ENCODE peak calls at places on chromosomes 16 and 17, in four cellular contexts. One of them, this sample, is unnamed.

GRCh38 chr17:74730491-74731346 is 6.3 kb upstream of the RAB37 start:
- DNase-seq in K562: no peak
- DNase-seq in mammary epithelial cell: no peak
- DNase-seq in endothelial cell of umbilical vein: no peak
- DNase-seq in this sample: no peak

GRCh38 chr17:81200695-81201580 is 21.8 kb downstream of the CEP131 start:
- DNase-seq in K562: peak; percentile 65
- DNase-seq in mammary epithelial cell: peak; percentile 54
- DNase-seq in endothelial cell of umbilical vein: peak; percentile 76
- DNase-seq in this sample: peak; percentile 86

GRCh38 chr17:8941520-8941919 is 24.0 kb downstream of the PIK3R5 start:
- DNase-seq in K562: no peak
- DNase-seq in mammary epithelial cell: no peak
- DNase-seq in endothelial cell of umbilical vein: no peak
- DNase-seq in this sample: no peak

GRCh38 chr17:36947922-36948716 is 635 bp upstream of the AATF start:
- DNase-seq in K562: no peak
- DNase-seq in mammary epithelial cell: no peak
- DNase-seq in endothelial cell of umbilical vein: no peak
- DNase-seq in this sample: no peak

GRCh38 chr16:75402174-75402820 is 31.0 kb downstream of the CFDP1 start:
- DNase-seq in K562: no peak
- DNase-seq in mammary epithelial cell: peak; percentile 35
- DNase-seq in endothelial cell of umbilical vein: peak; percentile 94
- DNase-seq in this sample: peak; percentile 61

GRCh38 chr17:861364-861763 is 79.2 kb downstream of the MRM3 start:
- DNase-seq in K562: no peak
- DNase-seq in mammary epithelial cell: no peak
- DNase-seq in endothelial cell of umbilical vein: no peak
- DNase-seq in this sample: no peak

GRCh38 chr17:50115744-50116143 is 14.2 kb downstream of the SAMD14 start:
- DNase-seq in K562: no peak
- DNase-seq in mammary epithelial cell: no peak
- DNase-seq in endothelial cell of umbilical vein: no peak
- DNase-seq in this sample: no peak

GRCh38 chr16:66030036-66030435 is 336.5 kb upstream of the CDH5 start:
- DNase-seq in K562: no peak
- DNase-seq in mammary epithelial cell: no peak
- DNase-seq in endothelial cell of umbilical vein: no peak
- DNase-seq in this sample: peak; percentile 30

GRCh38 chr16:52545544-52546262 is 1.2 kb downstream of the TOX3 start:
- DNase-seq in K562: no peak
- DNase-seq in mammary epithelial cell: no peak
- DNase-seq in endothelial cell of umbilical vein: no peak
- DNase-seq in this sample: no peak

GRCh38 chr16:79328327-79329162 is 272.0 kb downstream of the MAF start:
- DNase-seq in K562: no peak
- DNase-seq in mammary epithelial cell: no peak
- DNase-seq in endothelial cell of umbilical vein: no peak
- DNase-seq in this sample: no peak

GRCh38 chr17:5973410-5973809 is 96.8 kb upstream of the WSCD1 start:
- DNase-seq in K562: no peak
- DNase-seq in mammary epithelial cell: no peak
- DNase-seq in endothelial cell of umbilical vein: no peak
- DNase-seq in this sample: no peak

GRCh38 chr17:2041561-2042354 is at the start of gene OVCA2:
- DNase-seq in K562: peak; percentile 87
- DNase-seq in mammary epithelial cell: peak; percentile 92
- DNase-seq in endothelial cell of umbilical vein: peak; percentile 93
- DNase-seq in this sample: peak; percentile 99

GRCh38 chr17:32487460-32488176 is 825 bp downstream of the CDK5R1 start:
- DNase-seq in K562: no peak
- DNase-seq in mammary epithelial cell: no peak
- DNase-seq in endothelial cell of umbilical vein: peak; percentile 24
- DNase-seq in this sample: peak; percentile 25

GRCh38 chr17:32490101-32490482 is 3.3 kb downstream of the CDK5R1 start:
- DNase-seq in K562: no peak
- DNase-seq in mammary epithelial cell: no peak
- DNase-seq in endothelial cell of umbilical vein: no peak
- DNase-seq in this sample: no peak

GRCh38 chr17:32489320-32490100 is 2.7 kb downstream of the CDK5R1 start:
- DNase-seq in K562: no peak
- DNase-seq in mammary epithelial cell: no peak
- DNase-seq in endothelial cell of umbilical vein: no peak
- DNase-seq in this sample: no peak

GRCh38 chr17:32488177-32488542 is 1.4 kb downstream of the CDK5R1 start:
- DNase-seq in K562: no peak
- DNase-seq in mammary epithelial cell: no peak
- DNase-seq in endothelial cell of umbilical vein: no peak
- DNase-seq in this sample: no peak

DNA sequence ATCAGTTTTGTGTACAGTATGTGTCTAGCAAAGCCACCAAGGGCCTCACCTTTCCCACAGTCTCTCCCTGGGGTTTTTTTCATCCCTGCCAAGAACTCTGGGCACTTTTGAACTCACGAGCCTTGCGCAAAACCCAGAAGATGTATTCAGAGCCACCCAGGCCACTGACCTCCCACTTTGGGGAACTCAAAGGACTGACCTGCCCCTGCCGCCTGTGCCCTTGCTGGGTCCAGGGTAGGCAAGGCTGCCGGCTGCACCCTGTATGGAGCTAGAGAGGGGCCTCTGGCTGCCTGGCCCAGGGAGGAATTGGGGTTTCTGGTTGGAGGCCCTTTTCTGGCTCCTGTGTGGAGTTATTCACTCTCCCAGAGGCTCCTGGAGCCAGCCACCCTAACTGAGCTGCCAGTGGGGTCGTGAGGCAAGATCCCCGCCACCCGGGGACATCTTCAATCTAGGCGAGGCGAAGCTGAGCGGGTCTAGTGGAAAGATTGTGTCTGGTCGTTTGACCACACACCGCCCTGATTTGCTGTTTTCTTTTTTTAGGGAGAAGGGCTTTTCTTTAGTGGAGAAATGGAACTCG is 1.9 kb downstream of the CDK5R1 start:
- DNase-seq in K562: no peak
- DNase-seq in mammary epithelial cell: no peak
- DNase-seq in endothelial cell of umbilical vein: no peak
- DNase-seq in this sample: no peak
- H3K4me3 ChIP-seq in K562: no peak overlapping the region
- H3K4me3 ChIP-seq in mammary epithelial cell: no peak overlapping the region
- H3K4me3 ChIP-seq in endothelial cell of umbilical vein: no peak overlapping the region
- H3K4me3 ChIP-seq in this sample: peak overlapping the region; percentile 83

GRCh38 chr16:87791295-87792204 is 25.8 kb upstream of the KLHDC4 start:
- DNase-seq in K562: no peak
- DNase-seq in mammary epithelial cell: no peak
- DNase-seq in endothelial cell of umbilical vein: no peak
- DNase-seq in this sample: no peak

GRCh38 chr16:87794485-87795078 is 28.8 kb upstream of the KLHDC4 start:
- DNase-seq in K562: no peak
- DNase-seq in mammary epithelial cell: no peak
- DNase-seq in endothelial cell of umbilical vein: no peak
- DNase-seq in this sample: no peak

GRCh38 chr16:87790278-87791023 is 24.7 kb upstream of the KLHDC4 start:
- DNase-seq in K562: no peak
- DNase-seq in mammary epithelial cell: peak; percentile 89
- DNase-seq in endothelial cell of umbilical vein: no peak
- DNase-seq in this sample: peak; percentile 37

GRCh38 chr16:87789437-87790277 is 23.9 kb upstream of the KLHDC4 start:
- DNase-seq in K562: no peak
- DNase-seq in mammary epithelial cell: peak; percentile 99
- DNase-seq in endothelial cell of umbilical vein: no peak
- DNase-seq in this sample: peak; percentile 58

DNA sequence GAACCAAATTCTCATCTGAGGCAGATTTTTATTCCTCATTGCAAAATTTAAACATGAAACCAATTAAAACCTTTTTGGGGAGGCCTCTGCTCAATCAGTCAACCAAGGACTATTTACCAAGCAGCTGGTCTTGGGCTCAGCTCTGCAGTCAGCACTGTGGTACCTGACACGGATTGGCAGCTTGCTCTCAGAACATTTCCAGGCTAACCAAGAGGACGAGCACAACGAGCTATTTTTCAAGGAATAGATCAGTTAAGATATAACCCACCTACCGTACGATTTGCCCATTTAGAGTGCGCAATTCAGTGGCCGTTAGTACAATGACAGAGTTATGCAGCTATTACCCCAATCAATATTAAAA is 26.4 kb upstream of the KLHDC4 start:
- DNase-seq in K562: no peak
- DNase-seq in mammary epithelial cell: no peak
- DNase-seq in endothelial cell of umbilical vein: no peak
- DNase-seq in this sample: no peak
- H3K4me1 ChIP-seq in K562: peaks cover 2% of the 10 kb centered on the region
- H3K4me1 ChIP-seq in mammary epithelial cell: peaks cover 34% of the 10 kb centered on the region
- H3K4me1 ChIP-seq in endothelial cell of umbilical vein: no peaks in the 10 kb centered on the region
- H3K4me1 ChIP-seq in this sample: peaks cover 7% of the 10 kb centered on the region

GRCh38 chr16:83807710-83808572 is at the start of gene HSBP1:
- DNase-seq in K562: peak; percentile 99
- DNase-seq in mammary epithelial cell: peak; percentile 86
- DNase-seq in endothelial cell of umbilical vein: peak; percentile 91
- DNase-seq in this sample: peak; percentile 98
- H3K9ac ChIP-seq in K562: peak within 1 kb of the TSS; percentile 89
- H3K9ac ChIP-seq in mammary epithelial cell: peak within 1 kb of the TSS; percentile 75
- H3K9ac ChIP-seq in endothelial cell of umbilical vein: peak within 1 kb of the TSS; percentile 72
- H3K9ac ChIP-seq in this sample: peak within 1 kb of the TSS; percentile 90

GRCh38 chr17:57577751-57578607 is 167.1 kb downstream of the CCDC182 start:
- DNase-seq in K562: no peak
- DNase-seq in mammary epithelial cell: peak; percentile 55
- DNase-seq in endothelial cell of umbilical vein: no peak
- DNase-seq in this sample: peak; percentile 76
- H3K4me3 ChIP-seq in K562: no peak overlapping the region
- H3K4me3 ChIP-seq in mammary epithelial cell: peak overlapping the region; percentile 12
- H3K4me3 ChIP-seq in endothelial cell of umbilical vein: no peak overlapping the region
- H3K4me3 ChIP-seq in this sample: peak overlapping the region; percentile 74

GRCh38 chr16:24900230-24900629 is 54.5 kb downstream of the SLC5A11 start:
- DNase-seq in K562: no peak
- DNase-seq in mammary epithelial cell: no peak
- DNase-seq in endothelial cell of umbilical vein: no peak
- DNase-seq in this sample: no peak

GRCh38 chr16:24890746-24891145 is 45.0 kb downstream of the SLC5A11 start:
- DNase-seq in K562: no peak
- DNase-seq in mammary epithelial cell: no peak
- DNase-seq in endothelial cell of umbilical vein: no peak
- DNase-seq in this sample: no peak

DNA sequence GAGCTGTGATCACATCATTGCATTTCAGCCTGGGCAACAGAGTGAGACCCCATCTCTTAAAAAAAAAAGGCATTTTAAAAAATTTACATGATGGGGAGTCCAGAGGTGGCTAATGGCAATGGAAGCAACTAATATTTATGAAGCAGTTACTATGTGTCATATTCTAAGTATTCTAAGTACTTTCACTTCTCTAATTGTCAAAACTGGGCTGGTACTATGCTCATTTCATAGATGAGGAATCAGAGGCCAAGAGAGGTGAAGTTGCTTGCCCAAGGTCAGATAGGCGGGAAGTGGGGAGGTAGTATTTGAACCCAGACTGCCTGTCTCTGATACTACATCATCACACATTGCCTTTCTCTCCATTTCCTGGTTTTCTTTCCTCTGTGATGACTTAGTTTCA is 50.7 kb downstream of the SLC5A11 start:
- DNase-seq in K562: no peak
- DNase-seq in mammary epithelial cell: no peak
- DNase-seq in endothelial cell of umbilical vein: no peak
- DNase-seq in this sample: no peak
- H3K4me1 ChIP-seq in K562: no peaks in the 10 kb centered on the region
- H3K4me1 ChIP-seq in mammary epithelial cell: no peaks in the 10 kb centered on the region
- H3K4me1 ChIP-seq in endothelial cell of umbilical vein: no peaks in the 10 kb centered on the region
- H3K4me1 ChIP-seq in this sample: no peaks in the 10 kb centered on the region

DNA sequence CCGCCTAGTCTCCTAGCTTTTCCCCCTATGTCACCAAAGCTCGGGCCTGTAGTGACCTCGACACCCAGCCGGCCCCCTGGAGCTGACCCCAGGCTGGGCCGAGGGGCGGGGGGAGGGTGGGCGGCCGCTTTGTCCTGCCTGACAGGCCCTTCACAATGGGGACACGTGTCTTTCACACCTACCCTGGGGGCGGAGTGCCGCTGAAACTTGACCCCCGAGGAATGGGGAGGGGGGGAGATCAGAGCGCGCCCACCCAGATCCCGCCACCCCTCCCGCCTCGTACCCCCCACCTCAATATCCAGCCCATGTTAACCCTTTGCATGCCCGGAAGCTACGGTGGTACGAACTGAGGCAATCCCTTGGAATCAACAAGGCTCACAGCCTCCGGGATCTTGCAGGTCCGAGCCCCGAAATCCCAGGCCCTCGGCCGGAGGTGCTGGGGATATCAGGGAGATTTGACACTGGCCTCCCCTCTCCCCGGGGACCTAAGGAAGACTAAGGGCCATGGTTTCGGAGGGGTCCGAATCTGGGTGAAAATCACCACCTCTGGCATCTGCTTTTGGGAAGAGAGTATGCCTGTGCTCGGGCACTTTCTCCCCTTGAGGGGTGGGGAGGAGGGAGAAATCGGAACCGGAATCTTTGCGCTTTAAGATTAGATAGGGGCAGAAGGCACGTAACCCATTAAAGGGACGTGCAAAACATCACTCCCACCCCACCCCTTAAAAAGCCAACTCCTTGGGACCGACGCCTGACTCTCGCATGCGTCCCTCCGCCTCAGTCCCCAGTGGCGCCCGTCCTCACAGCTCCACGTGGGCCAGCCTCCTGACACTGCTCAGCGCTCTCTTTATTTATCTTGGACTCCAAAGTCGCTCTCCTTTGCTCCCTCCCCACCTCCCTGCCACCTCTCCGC is 2.6 kb downstream of the NOG start:
- DNase-seq in K562: no peak
- DNase-seq in mammary epithelial cell: peak; percentile 20
- DNase-seq in endothelial cell of umbilical vein: no peak
- DNase-seq in this sample: peak; percentile 60
- H3K9ac ChIP-seq in K562: no peak overlapping the region
- H3K9ac ChIP-seq in mammary epithelial cell: no peak overlapping the region
- H3K9ac ChIP-seq in endothelial cell of umbilical vein: no peak overlapping the region
- H3K9ac ChIP-seq in this sample: no peak overlapping the region